ENCODE peak calls at places on chromosomes 4 and X, in five cellular contexts. R is heart left ventricle, J is pancreas, B is neural progenitor cell, C is mesendoderm. G is an unnamed sample. For H3K4me1 and H3K36me3, the result is how much of the 10 kb centered on the place peaks cover.

GRCh38 chrX:18996536-18996935 is 12.6 kb upstream of the PHKA2 start:
- DNase-seq in J (no peak), R (no peak), C (no peak), B (no peak), G (no peak)

GRCh38 chrX:150406559-150406958 is 43.4 kb downstream of the MAMLD1 start:
- DNase-seq in J (no peak), R (no peak), C (no peak), B (no peak), G (no peak)

GRCh38 chr4:150973626-150974250 is 41.3 kb downstream of the LRBA start:
- DNase-seq in R (no peak), C (no peak), J (no peak), B (no peak), G (no peak)

GRCh38 chrX:25726539-25726938 is 411.6 kb upstream of the MAGEB18 start:
- DNase-seq in J (peak), R (no peak), B (no peak), C (peak), G (no peak)

GRCh38 chr4:186727149-186727976 is 3.7 kb upstream of the FAT1 start:
- DNase-seq in R (no peak), J (no peak), C (peak), B (peak), G (no peak)

GRCh38 chr4:180521181-180521580 is 1722.0 kb upstream of the TENM3 start:
- DNase-seq in C (no peak), B (no peak), J (no peak), R (no peak), G (no peak)

GRCh38 chr4:142402925-142403324 is 443.2 kb downstream of the INPP4B start:
- DNase-seq in J (no peak), C (no peak), B (no peak), R (no peak), G (no peak)

GRCh38 chr4:77599378-77599777 is 6.2 kb upstream of the CXCL13 start:
- DNase-seq in B (peak), R (no peak), C (peak), J (no peak), G (no peak)

GRCh38 chr4:153419029-153419428 is 47.1 kb upstream of the TMEM131L start:
- DNase-seq in B (no peak), C (no peak), R (no peak), J (no peak), G (no peak)

DNA sequence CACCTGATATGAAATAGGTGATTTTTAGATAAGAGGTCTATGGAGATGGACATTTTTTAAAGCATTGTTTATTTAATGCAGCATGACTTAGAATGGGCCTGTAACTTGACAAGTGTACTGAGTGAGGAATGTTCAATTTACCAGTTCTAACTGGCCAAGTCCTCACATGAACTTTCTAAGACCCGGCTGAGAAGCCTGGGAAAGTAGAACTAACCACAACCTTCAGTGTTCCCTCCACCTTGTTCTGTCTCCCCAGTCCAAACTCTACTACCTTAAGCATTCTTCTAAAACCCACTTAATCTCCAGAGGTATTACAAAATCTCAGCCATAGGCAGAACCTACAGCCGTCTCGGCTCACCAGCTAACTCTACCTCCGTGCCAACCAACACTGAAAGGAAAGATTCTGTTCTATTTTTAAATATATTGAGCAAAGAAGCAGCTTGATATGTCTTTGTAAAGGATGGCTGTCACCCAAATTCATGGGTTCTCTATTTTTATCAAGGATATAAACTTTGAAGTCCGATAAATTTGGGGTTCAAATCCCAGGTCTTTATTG is 6.8 kb downstream of the PPARGC1A start:
- DNase-seq in R (no peak), J (no peak), C (no peak), B (no peak), G (no peak)
- H3K4me1 ChIP-seq in R (under half), J (under half), C (under half), B (under half), G (under half)

DNA sequence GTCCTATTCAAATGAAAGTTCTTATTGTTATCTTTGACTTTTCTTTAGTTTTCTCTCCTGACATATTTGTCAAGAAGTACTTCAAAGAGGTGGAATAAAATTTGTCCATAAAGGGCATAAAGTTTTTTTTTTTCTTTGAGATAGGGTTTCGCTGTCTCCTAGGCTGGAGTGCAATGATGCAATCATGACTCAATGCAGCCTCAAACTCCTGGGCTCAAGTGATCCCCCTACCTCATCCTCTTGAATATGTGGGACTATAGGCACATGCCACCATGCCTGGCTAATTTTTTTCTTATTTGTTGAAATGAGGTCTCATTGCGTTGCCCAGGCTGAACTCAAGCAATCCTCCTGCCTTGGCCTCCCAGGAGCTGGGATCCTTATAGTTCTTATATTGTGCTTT is 11.4 kb downstream of the POLR2B start:
- DNase-seq in R (no peak), B (no peak), J (no peak), C (peak), G (no peak)
- H3K36me3 ChIP-seq in R (half or more), B (under half), J (under half), C (under half), G (half or more)

GRCh38 chr4:1216869-1217294 is 32.0 kb downstream of the CTBP1 start:
- DNase-seq in B (no peak), C (no peak), J (no peak), R (no peak), G (no peak)
- H3K4me1 ChIP-seq in B (under half), C (under half), J (under half), R (under half), G (under half)

DNA sequence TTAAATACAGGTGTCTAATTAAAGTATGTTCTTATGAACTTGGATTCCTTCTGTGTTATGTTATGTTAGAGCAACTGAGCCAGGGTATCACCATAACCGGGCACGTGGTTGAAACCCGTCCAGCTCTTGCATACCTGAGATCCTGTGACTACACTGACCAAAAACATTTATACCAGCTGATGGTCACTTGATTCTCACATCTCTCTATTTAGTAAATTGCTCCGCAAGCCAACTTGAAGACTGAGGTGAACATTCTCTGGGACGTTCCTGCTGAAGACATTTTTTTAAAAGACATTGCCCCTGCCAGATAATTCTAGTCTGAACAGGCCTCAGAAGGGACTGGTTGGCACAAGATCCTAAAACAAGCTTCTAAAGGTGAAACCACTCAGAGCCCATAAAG is 550.0 kb upstream of the DIPK2B start:
- DNase-seq in C (no peak), R (peak), B (no peak), J (no peak), G (no peak)
- H3K36me3 ChIP-seq in C (under half), R (under half), B (under half), J (under half), G (under half)

G was measured in left lung.